ENCODE peak calls at places on chromosomes 7 and 10, in six cellular contexts. V, W, B, S, M and C are unnamed samples.

GRCh38 chr7:95871078-95871848 is 98.9 kb downstream of the DYNC1I1 start:
- DNase-seq in V (no peak), W (no peak), B (no peak), S (peak; percentile 72), M (peak; percentile 29), C (peak; percentile 2)

GRCh38 chr10:102555781-102556328 is 52.1 kb downstream of the SUFU start:
- DNase-seq in V (peak; percentile 52), W (no peak), B (no peak), S (no peak), M (no peak), C (no peak)

GRCh38 chr7:137967143-137968018 is 34.5 kb downstream of the CREB3L2 start:
- DNase-seq in V (no peak), W (no peak), B (no peak), S (peak; percentile 66), M (no peak), C (no peak)

GRCh38 chr7:44048031-44048795 is 3.7 kb downstream of the DBNL start:
- DNase-seq in V (no peak), W (no peak), B (no peak), S (no peak), M (no peak), C (no peak)

GRCh38 chr10:62308101-62308500 is 39.5 kb upstream of the RTKN2 start:
- DNase-seq in V (no peak), W (no peak), B (no peak), S (no peak), M (no peak), C (no peak)

GRCh38 chr7:113015038-113015645 is 71.5 kb downstream of the GPR85 start:
- DNase-seq in V (no peak), W (no peak), B (no peak), S (peak; percentile 34), M (peak; percentile 27), C (no peak)

GRCh38 chr10:118729200-118729599 is 25.6 kb downstream of the CACUL1 start:
- DNase-seq in V (no peak), W (no peak), B (no peak), S (no peak), M (no peak), C (no peak)

GRCh38 chr7:124751017-124751416 is 14.6 kb downstream of the GPR37 start:
- DNase-seq in V (no peak), W (no peak), B (no peak), S (no peak), M (no peak), C (no peak)

GRCh38 chr7:32154797-32155196 is 84.6 kb upstream of the PDE1C start:
- DNase-seq in V (no peak), W (no peak), B (no peak), S (peak; percentile 62), M (no peak), C (no peak)

GRCh38 chr10:43689955-43690771 is 41.5 kb upstream of the ZNF32 start:
- DNase-seq in V (peak; percentile 91), W (no peak), B (no peak), S (peak; percentile 74), M (peak; percentile 29), C (peak; percentile 93)

GRCh38 chr7:26918241-26918640 is 53.9 kb upstream of the SKAP2 start:
- DNase-seq in V (no peak), W (no peak), B (no peak), S (no peak), M (no peak), C (no peak)

GRCh38 chr7:61111-61510 is 131.3 kb upstream of the FAM20C start:
- DNase-seq in V (peak; percentile 61), W (no peak), B (no peak), S (no peak), M (no peak), C (no peak)

GRCh38 chr10:114271779-114272167 is 32.7 kb downstream of the VWA2 start:
- DNase-seq in V (peak; percentile 82), W (no peak), B (no peak), S (peak; percentile 76), M (peak; percentile 42), C (no peak)

GRCh38 chr7:7876419-7876818 is 92.2 kb upstream of the GLCCI1 start:
- DNase-seq in V (no peak), W (no peak), B (no peak), S (no peak), M (no peak), C (no peak)

DNA sequence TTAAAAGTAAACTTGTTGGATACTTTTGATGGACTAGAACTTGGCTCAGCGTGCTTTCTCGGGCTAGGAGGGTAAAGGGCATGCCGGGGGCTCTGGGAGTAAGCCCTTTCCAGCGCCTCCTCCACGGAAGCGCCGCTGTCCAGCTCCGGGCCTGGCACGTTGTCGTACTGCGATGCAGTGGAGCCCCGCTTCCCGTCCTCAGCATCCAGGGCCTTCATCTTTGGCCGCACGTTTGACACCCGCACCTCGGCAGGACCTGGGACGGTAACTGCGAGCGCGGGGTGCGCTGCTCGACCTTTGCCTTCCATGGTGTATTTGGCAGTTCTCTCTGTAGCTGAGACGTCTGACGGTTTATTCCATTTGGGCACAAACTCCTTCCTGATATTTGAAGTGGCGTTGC is 148.3 kb downstream of the USP6NL start:
- DNase-seq in V (no peak), W (no peak), B (no peak), S (no peak), M (no peak), C (no peak)
- TF ChIP-seq POLR2AphosphoS5 in V (no peak), W (no peak), B (no peak), S (no peak), M (no peak), C (no peak)

DNA sequence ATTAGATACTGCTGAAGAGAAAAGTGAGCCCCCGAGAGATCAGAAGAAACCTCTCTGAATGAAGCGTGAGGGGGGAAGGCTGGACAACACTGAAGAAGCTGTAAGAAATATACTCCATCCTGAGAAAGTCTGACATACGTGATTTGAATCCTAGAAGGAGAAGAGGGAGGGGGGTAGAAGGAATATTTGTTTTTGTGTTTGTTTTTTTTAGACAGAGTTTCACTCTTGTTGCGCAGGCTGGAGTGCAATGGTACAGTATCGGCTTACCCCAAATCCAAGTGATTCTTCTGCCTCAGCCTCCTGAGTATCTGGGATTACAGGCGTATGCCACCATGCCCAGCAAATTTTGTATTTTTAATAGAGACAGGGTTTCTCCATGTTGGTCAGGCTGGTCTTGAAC is 52.6 kb downstream of the GALNT11 start:
- DNase-seq in V (no peak), W (no peak), B (no peak), S (no peak), M (no peak), C (no peak)
- TF ChIP-seq POLR2AphosphoS5 in V (no peak), W (no peak), B (no peak), S (no peak), M (no peak), C (no peak)

GRCh38 chr7:6706666-6707407 is at the start of gene ZNF12:
- DNase-seq in V (peak; percentile 99), W (peak; percentile 87), B (peak; percentile 88), S (peak; percentile 93), M (peak; percentile 80), C (peak; percentile 90)
- TF ChIP-seq POLR2AphosphoS5 in V (peak; percentile 92), W (peak; percentile 59), B (peak; percentile 78), S (peak; percentile 65), M (peak; percentile 88), C (peak; percentile 45)

GRCh38 chr7:101941481-101942383 is 124.3 kb downstream of the CUX1 start:
- DNase-seq in V (peak; percentile 86), W (no peak), B (no peak), S (peak; percentile 64), M (peak; percentile 74), C (no peak)

GRCh38 chr7:101940151-101940550 is 122.7 kb downstream of the CUX1 start:
- DNase-seq in V (peak; percentile 61), W (no peak), B (no peak), S (no peak), M (no peak), C (no peak)

GRCh38 chr7:101939136-101939695 is 121.8 kb downstream of the CUX1 start:
- DNase-seq in V (peak; percentile 36), W (no peak), B (no peak), S (no peak), M (no peak), C (no peak)

GRCh38 chr7:101942603-101943210 is 125.3 kb downstream of the CUX1 start:
- DNase-seq in V (peak; percentile 60), W (no peak), B (no peak), S (no peak), M (no peak), C (no peak)

GRCh38 chr7:101940830-101941229 is 123.4 kb downstream of the CUX1 start:
- DNase-seq in V (peak; percentile 75), W (no peak), B (peak; percentile 34), S (no peak), M (no peak), C (no peak)
- TF ChIP-seq POLR2AphosphoS5 in V (peak; percentile 39), W (no peak), B (no peak), S (no peak), M (no peak), C (no peak)

GRCh38 chr7:134936893-134937520 is 49.3 kb upstream of the AGBL3 start:
- DNase-seq in V (no peak), W (no peak), B (no peak), S (no peak), M (no peak), C (no peak)
- TF ChIP-seq POLR2AphosphoS5 in V (no peak), W (no peak), B (no peak), S (no peak), M (no peak), C (no peak)

DNA sequence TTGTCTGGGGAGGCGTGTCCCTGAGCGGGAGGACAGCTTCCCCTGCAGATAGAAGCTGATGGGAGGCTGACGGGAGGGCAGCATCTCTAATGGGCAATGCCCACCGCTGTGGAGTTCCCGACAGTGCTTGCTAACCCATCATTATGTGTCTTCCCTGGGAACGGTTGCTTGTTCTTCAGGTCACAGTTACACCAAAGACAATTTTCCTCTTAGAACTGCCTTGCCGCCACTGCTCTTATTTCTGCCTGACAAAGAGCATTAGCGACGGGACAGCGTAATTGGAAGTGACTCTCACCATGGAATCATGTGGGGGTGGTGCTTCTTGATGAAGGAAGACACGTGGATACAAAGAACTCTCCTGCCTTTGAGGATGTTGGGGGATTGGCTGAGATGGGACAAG is 81.3 kb upstream of the NPS start:
- DNase-seq in V (no peak), W (no peak), B (no peak), S (no peak), M (no peak), C (no peak)
- TF ChIP-seq POLR2AphosphoS5 in V (no peak), W (no peak), B (no peak), S (no peak), M (no peak), C (no peak)

GRCh38 chr10:12826800-12827372 is 174.6 kb downstream of the CCDC3 start:
- DNase-seq in V (no peak), W (no peak), B (no peak), S (no peak), M (no peak), C (no peak)
- TF ChIP-seq POLR2AphosphoS5 in V (no peak), W (no peak), B (no peak), S (no peak), M (no peak), C (no peak)

DNA sequence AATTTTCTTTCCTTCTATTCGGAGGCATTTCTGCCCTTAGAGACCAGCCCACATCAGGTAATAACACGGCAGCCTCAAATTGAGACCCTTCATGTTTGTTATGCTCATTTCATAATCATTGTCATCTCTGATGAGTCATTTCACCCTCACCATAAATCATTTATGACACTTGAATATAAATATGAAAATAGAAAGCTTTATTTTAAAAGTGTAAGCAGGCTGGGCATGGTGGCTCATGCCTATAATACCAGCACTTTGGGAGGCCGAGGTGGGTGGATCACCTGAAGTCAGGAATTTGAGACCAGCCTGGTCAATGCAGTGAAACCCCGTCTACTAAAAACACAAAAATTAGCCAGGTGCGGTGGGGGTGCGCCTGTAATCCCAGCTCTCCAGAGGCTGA is 57.4 kb upstream of the EGFR start:
- DNase-seq in V (no peak), W (no peak), B (no peak), S (peak; percentile 18), M (no peak), C (no peak)
- TF ChIP-seq POLR2AphosphoS5 in V (no peak), W (no peak), B (no peak), S (no peak), M (no peak), C (no peak)